ENCODE peak calls at places on chromosomes 16 and 17, in nine cellular contexts. F, K, N, E, A, Y, D, S and G are unnamed samples.

GRCh38 chr16:77943770-77944169 is 78.6 kb upstream of the CLEC3A start:
- DNase-seq in F (no peak), K (no peak), N (no peak), E (no peak), A (no peak), Y (no peak), D (no peak), S (no peak), G (no peak)

GRCh38 chr17:13786000-13786598 is 184.4 kb upstream of the HS3ST3A1 start:
- DNase-seq in F (no peak), K (no peak), N (peak), E (no peak), A (peak), Y (peak), D (peak), S (no peak), G (no peak)

GRCh38 chr17:60435244-60436170 is 13.2 kb downstream of the CHCT1 start:
- DNase-seq in F (no peak), K (peak), N (peak), E (peak), A (peak), Y (no peak), D (peak), S (no peak), G (peak)

GRCh38 chr16:81004646-81005353 is 1.9 kb downstream of the CMC2 start:
- DNase-seq in F (no peak), K (peak), N (peak), E (peak), A (peak), Y (no peak), D (peak), S (peak), G (peak)

GRCh38 chr16:1871974-1872635 is at the start of gene MEIOB:
- DNase-seq in F (peak), K (no peak), N (peak), E (no peak), A (peak), Y (no peak), D (peak), S (peak), G (no peak)

GRCh38 chr17:32567511-32567910 is 80.7 kb downstream of the CDK5R1 start:
- DNase-seq in F (no peak), K (no peak), N (no peak), E (peak), A (no peak), Y (no peak), D (no peak), S (no peak), G (no peak)

GRCh38 chr17:6069611-6070279 is 434 bp upstream of the WSCD1 start:
- DNase-seq in F (no peak), K (no peak), N (no peak), E (no peak), A (no peak), Y (no peak), D (no peak), S (no peak), G (no peak)

GRCh38 chr16:86222965-86223551 is 287.3 kb upstream of the FOXF1 start:
- DNase-seq in F (no peak), K (peak), N (peak), E (no peak), A (peak), Y (peak), D (no peak), S (no peak), G (no peak)

GRCh38 chr16:88453621-88454314 is 688 bp downstream of the ZFPM1 start:
- DNase-seq in F (no peak), K (no peak), N (no peak), E (peak), A (no peak), Y (no peak), D (no peak), S (no peak), G (no peak)

GRCh38 chr16:19294156-19294649 is 8.7 kb downstream of the CLEC19A start:
- DNase-seq in F (peak), K (no peak), N (peak), E (peak), A (no peak), Y (no peak), D (peak), S (peak), G (peak)

GRCh38 chr17:41620583-41621434 is 3.6 kb downstream of the KRT17 start:
- DNase-seq in F (no peak), K (no peak), N (peak), E (no peak), A (no peak), Y (peak), D (no peak), S (no peak), G (no peak)

GRCh38 chr17:64174686-64175456 is 44.9 kb upstream of the ERN1 start:
- DNase-seq in F (peak), K (no peak), N (peak), E (peak), A (no peak), Y (no peak), D (peak), S (no peak), G (no peak)

GRCh38 chr16:3650631-3651265 is 3.7 kb upstream of the DNASE1 start:
- DNase-seq in F (peak), K (no peak), N (no peak), E (no peak), A (no peak), Y (no peak), D (no peak), S (no peak), G (no peak)

GRCh38 chr16:84080378-84080777 is 36.4 kb downstream of the MBTPS1 start:
- DNase-seq in F (no peak), K (no peak), N (no peak), E (no peak), A (no peak), Y (no peak), D (no peak), S (no peak), G (no peak)

GRCh38 chr17:14619821-14620220 is 318.9 kb downstream of the HS3ST3B1 start:
- DNase-seq in F (no peak), K (no peak), N (no peak), E (no peak), A (no peak), Y (no peak), D (no peak), S (no peak), G (no peak)

GRCh38 chr17:72423286-72423589 is 302.4 kb downstream of the SOX9 start:
- DNase-seq in F (no peak), K (no peak), N (no peak), E (no peak), A (no peak), Y (no peak), D (no peak), S (no peak), G (no peak)

GRCh38 chr17:29840884-29841283 is 89.1 kb downstream of the SSH2 start:
- DNase-seq in F (no peak), K (peak), N (no peak), E (no peak), A (peak), Y (no peak), D (no peak), S (no peak), G (no peak)

GRCh38 chr17:50660042-50660886 is 25.6 kb downstream of the ABCC3 start:
- DNase-seq in F (no peak), K (peak), N (peak), E (peak), A (no peak), Y (no peak), D (no peak), S (no peak), G (no peak)

GRCh38 chr17:40819528-40820125 is 2.8 kb downstream of the KRT10 start:
- DNase-seq in F (no peak), K (no peak), N (peak), E (peak), A (peak), Y (no peak), D (peak), S (no peak), G (no peak)

GRCh38 chr16:70721202-70721963 is 35.5 kb upstream of the MTSS2 start:
- DNase-seq in F (no peak), K (no peak), N (no peak), E (no peak), A (no peak), Y (no peak), D (no peak), S (no peak), G (no peak)

GRCh38 chr17:37110816-37111215 is 162.1 kb downstream of the AATF start:
- DNase-seq in F (no peak), K (no peak), N (no peak), E (no peak), A (no peak), Y (no peak), D (no peak), S (no peak), G (no peak)

GRCh38 chr16:60755907-60756306 is 1280.3 kb downstream of the CDH8 start:
- DNase-seq in F (no peak), K (no peak), N (no peak), E (no peak), A (peak), Y (no peak), D (no peak), S (no peak), G (no peak)
- TF ChIP-seq CTCF in F (no peak), K (no peak), N (no peak), E (no peak), A (peak), Y (no peak), D (no peak), S (no peak), G (peak)

GRCh38 chr17:38733315-38734234 is 3.4 kb downstream of the CISD3 start:
- DNase-seq in F (no peak), K (peak), N (no peak), E (peak), A (no peak), Y (no peak), D (no peak), S (no peak), G (no peak)
- TF ChIP-seq CTCF in F (no peak), K (peak), N (peak), E (peak), A (peak), Y (peak), D (no peak), S (peak), G (peak)

GRCh38 chr17:82615084-82616020 is 32.9 kb downstream of the WDR45B start:
- DNase-seq in F (no peak), K (no peak), N (no peak), E (peak), A (no peak), Y (no peak), D (no peak), S (no peak), G (no peak)
- TF ChIP-seq CTCF in F (no peak), K (peak), N (no peak), E (no peak), A (peak), Y (no peak), D (no peak), S (no peak), G (peak)

DNA sequence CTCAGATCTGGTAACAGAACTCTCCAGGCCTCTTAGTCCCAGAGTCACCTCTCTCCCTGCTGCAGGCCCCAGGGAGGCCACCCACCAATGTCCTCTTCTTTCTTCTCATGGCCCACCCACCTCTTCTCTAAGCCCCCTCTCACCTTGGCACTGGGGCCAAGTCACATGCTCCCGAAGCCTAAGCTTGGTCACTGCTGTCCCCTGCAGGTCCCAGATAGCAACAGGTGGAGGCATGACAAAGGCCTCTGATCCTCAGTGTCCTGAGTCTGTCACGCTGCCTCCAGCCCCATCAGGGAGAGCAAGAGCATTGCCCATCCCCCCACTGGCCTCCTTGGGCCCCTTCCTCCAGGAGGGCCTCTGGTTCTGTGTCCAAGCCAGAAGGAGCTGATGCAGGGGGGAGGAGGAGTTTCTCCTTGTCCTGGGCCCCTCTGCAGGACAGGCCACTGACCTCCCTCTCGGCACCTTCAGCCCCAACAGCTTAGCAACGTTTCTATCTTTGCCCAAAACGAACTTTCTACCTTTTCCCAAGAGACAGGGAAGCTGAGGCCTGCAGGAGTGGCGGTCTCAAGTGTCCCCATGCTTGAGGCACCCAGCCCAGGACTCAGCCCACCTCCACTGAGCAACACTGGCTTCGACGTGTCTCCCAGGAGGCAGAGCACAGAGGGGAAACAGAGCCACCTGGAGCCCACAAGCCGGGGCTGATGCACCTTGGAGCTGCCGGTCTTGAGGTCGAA is 8.6 kb downstream of the P2RX1 start:
- DNase-seq in F (no peak), K (no peak), N (no peak), E (no peak), A (no peak), Y (no peak), D (no peak), S (no peak), G (no peak)
- TF ChIP-seq CTCF in F (peak), K (peak), N (peak), E (no peak), A (peak), Y (peak), D (no peak), S (peak), G (peak)

GRCh38 chr16:4800290-4801041 is 2.0 kb downstream of the ROGDI start:
- DNase-seq in F (peak), K (no peak), N (no peak), E (peak), A (no peak), Y (no peak), D (peak), S (peak), G (peak)

GRCh38 chr16:4801962-4802658 is at the start of gene ROGDI:
- DNase-seq in F (peak), K (peak), N (peak), E (peak), A (peak), Y (no peak), D (peak), S (peak), G (peak)

GRCh38 chr16:4803479-4804243 is 1.2 kb upstream of the ROGDI start:
- DNase-seq in F (no peak), K (no peak), N (peak), E (peak), A (no peak), Y (no peak), D (no peak), S (no peak), G (no peak)

GRCh38 chr16:4801051-4801961 is 1.1 kb downstream of the ROGDI start:
- DNase-seq in F (no peak), K (no peak), N (no peak), E (peak), A (no peak), Y (no peak), D (no peak), S (no peak), G (no peak)

GRCh38 chr16:4802659-4803287 is 340 bp upstream of the ROGDI start:
- DNase-seq in F (peak), K (peak), N (peak), E (peak), A (peak), Y (peak), D (peak), S (peak), G (peak)
- TF ChIP-seq CTCF in F (peak), K (no peak), N (peak), E (no peak), A (no peak), Y (no peak), D (no peak), S (no peak), G (no peak)

GRCh38 chr17:57084802-57085447 is at the start of gene AKAP1:
- DNase-seq in F (peak), K (peak), N (peak), E (peak), A (peak), Y (peak), D (peak), S (peak), G (peak)
- TF ChIP-seq CTCF in F (no peak), K (no peak), N (no peak), E (no peak), A (no peak), Y (peak), D (no peak), S (no peak), G (peak)